ENCODE peak calls at places on chromosome 12, in five cellular contexts. One of them, this sample, is unnamed.
A peak's percentile ranks its signal among the peaks of the same experiment; 100 is the strongest.

GRCh38 chr12:128269108-128269713 is 2.2 kb downstream of the TMEM132C start:
- DNase-seq in astrocyte of the spinal cord: no peak
- DNase-seq in effector memory CD8-positive, alpha-beta T cell: no peak
- DNase-seq in ELR: no peak
- DNase-seq in right cardiac atrium: no peak
- DNase-seq in this sample: no peak

GRCh38 chr12:53023-53734 is 13.4 kb upstream of the IQSEC3 start:
- DNase-seq in astrocyte of the spinal cord: no peak
- DNase-seq in effector memory CD8-positive, alpha-beta T cell: no peak
- DNase-seq in ELR: no peak
- DNase-seq in right cardiac atrium: no peak
- DNase-seq in this sample: no peak

GRCh38 chr12:96233168-96233567 is 39.0 kb downstream of the ELK3 start:
- DNase-seq in astrocyte of the spinal cord: no peak
- DNase-seq in effector memory CD8-positive, alpha-beta T cell: no peak
- DNase-seq in ELR: no peak
- DNase-seq in right cardiac atrium: peak; percentile 49
- DNase-seq in this sample: no peak

GRCh38 chr12:31019561-31020308 is 53.9 kb upstream of the DDX11 start:
- DNase-seq in astrocyte of the spinal cord: no peak
- DNase-seq in effector memory CD8-positive, alpha-beta T cell: no peak
- DNase-seq in ELR: no peak
- DNase-seq in right cardiac atrium: no peak
- DNase-seq in this sample: no peak

GRCh38 chr12:53214687-53215455 is 7.8 kb upstream of the ITGB7 start:
- DNase-seq in astrocyte of the spinal cord: no peak
- DNase-seq in effector memory CD8-positive, alpha-beta T cell: no peak
- DNase-seq in ELR: no peak
- DNase-seq in right cardiac atrium: peak; percentile 78
- DNase-seq in this sample: no peak

GRCh38 chr12:117985182-117985581 is 16.4 kb upstream of the KSR2 start:
- DNase-seq in astrocyte of the spinal cord: no peak
- DNase-seq in effector memory CD8-positive, alpha-beta T cell: no peak
- DNase-seq in ELR: peak; percentile 13
- DNase-seq in right cardiac atrium: no peak
- DNase-seq in this sample: no peak

GRCh38 chr12:1474059-1474537 is 120.3 kb downstream of the FBXL14 start:
- DNase-seq in astrocyte of the spinal cord: peak; percentile 97
- DNase-seq in effector memory CD8-positive, alpha-beta T cell: no peak
- DNase-seq in ELR: peak; percentile 100
- DNase-seq in right cardiac atrium: no peak
- DNase-seq in this sample: no peak

GRCh38 chr12:43655586-43655985 is 103.0 kb downstream of the PUS7L start:
- DNase-seq in astrocyte of the spinal cord: peak; percentile 64
- DNase-seq in effector memory CD8-positive, alpha-beta T cell: no peak
- DNase-seq in ELR: peak; percentile 45
- DNase-seq in right cardiac atrium: no peak
- DNase-seq in this sample: no peak

GRCh38 chr12:107356266-107356936 is 263.1 kb upstream of the CRY1 start:
- DNase-seq in astrocyte of the spinal cord: peak; percentile 90
- DNase-seq in effector memory CD8-positive, alpha-beta T cell: no peak
- DNase-seq in ELR: peak; percentile 94
- DNase-seq in right cardiac atrium: no peak
- DNase-seq in this sample: no peak

GRCh38 chr12:7162691-7163114 is 26.8 kb upstream of the PEX5 start:
- DNase-seq in astrocyte of the spinal cord: no peak
- DNase-seq in effector memory CD8-positive, alpha-beta T cell: no peak
- DNase-seq in ELR: peak; percentile 50
- DNase-seq in right cardiac atrium: no peak
- DNase-seq in this sample: no peak

GRCh38 chr12:79454338-79454777 is 236.4 kb downstream of the PAWR start:
- DNase-seq in astrocyte of the spinal cord: peak; percentile 77
- DNase-seq in effector memory CD8-positive, alpha-beta T cell: no peak
- DNase-seq in ELR: peak; percentile 66
- DNase-seq in right cardiac atrium: no peak
- DNase-seq in this sample: no peak

GRCh38 chr12:3160081-3160480 is 82.9 kb downstream of the TSPAN9 start:
- DNase-seq in astrocyte of the spinal cord: no peak
- DNase-seq in effector memory CD8-positive, alpha-beta T cell: no peak
- DNase-seq in ELR: peak; percentile 39
- DNase-seq in right cardiac atrium: no peak
- DNase-seq in this sample: no peak

GRCh38 chr12:31773867-31774266 is 45.0 kb upstream of the AMN1 start:
- DNase-seq in astrocyte of the spinal cord: no peak
- DNase-seq in effector memory CD8-positive, alpha-beta T cell: no peak
- DNase-seq in ELR: no peak
- DNase-seq in right cardiac atrium: no peak
- DNase-seq in this sample: no peak

GRCh38 chr12:26696613-26697092 is 136.3 kb downstream of the ITPR2 start:
- DNase-seq in astrocyte of the spinal cord: peak; percentile 27
- DNase-seq in effector memory CD8-positive, alpha-beta T cell: no peak
- DNase-seq in ELR: no peak
- DNase-seq in right cardiac atrium: no peak
- DNase-seq in this sample: no peak

GRCh38 chr12:21656931-21657335 is 709 bp downstream of the LDHB start:
- DNase-seq in astrocyte of the spinal cord: peak; percentile 67
- DNase-seq in effector memory CD8-positive, alpha-beta T cell: peak; percentile 18
- DNase-seq in ELR: peak; percentile 61
- DNase-seq in right cardiac atrium: no peak
- DNase-seq in this sample: peak; percentile 55

GRCh38 chr12:122366685-122367475 is 55.6 kb downstream of the CLIP1 start:
- DNase-seq in astrocyte of the spinal cord: peak; percentile 85
- DNase-seq in effector memory CD8-positive, alpha-beta T cell: no peak
- DNase-seq in ELR: peak; percentile 95
- DNase-seq in right cardiac atrium: peak; percentile 30
- DNase-seq in this sample: no peak

This sample was measured in substantia nigra.